ENCODE peak calls at places on chromosomes 12 and 14, in four cellular contexts. Q, E, J and W are unnamed samples.

GRCh38 chr12:108141600-108142145 is 12.6 kb downstream of the WSCD2 start:
- DNase-seq in E (no peak), Q (no peak), J (no peak), W (no peak)

GRCh38 chr12:84463756-84464495 is 448.7 kb downstream of the SLC6A15 start:
- DNase-seq in E (no peak), J (no peak), Q (no peak), W (no peak)

GRCh38 chr14:68791078-68791983 is 1.5 kb downstream of the ZFP36L1 start:
- DNase-seq in E (no peak), Q (peak; percentile 39), J (no peak), W (peak; percentile 39)

GRCh38 chr12:113852695-113853490 is 113.2 kb downstream of the RBM19 start:
- DNase-seq in Q (no peak), E (no peak), J (no peak), W (no peak)

GRCh38 chr12:53004178-53004577 is 2.1 kb upstream of the EIF4B start:
- DNase-seq in J (no peak), Q (peak; percentile 37), E (no peak), W (no peak)

GRCh38 chr12:124359671-124360581 is 65.0 kb downstream of the RFLNA start:
- DNase-seq in J (no peak), E (peak; percentile 87), Q (peak; percentile 72), W (peak; percentile 85)

GRCh38 chr14:20684662-20685456 is 499 bp downstream of the RNASE4 start:
- DNase-seq in Q (peak; percentile 15), J (no peak), E (peak; percentile 69), W (peak; percentile 37)

GRCh38 chr12:79655036-79655435 is 35.7 kb downstream of the PAWR start:
- DNase-seq in J (no peak), E (no peak), Q (no peak), W (no peak)

GRCh38 chr12:54759751-54760150 is 94.6 kb upstream of the MUCL1 start:
- DNase-seq in E (no peak), J (no peak), Q (no peak), W (no peak)

GRCh38 chr14:73686901-73687300 is 27.3 kb downstream of the PNMA1 start:
- DNase-seq in E (no peak), Q (no peak), J (no peak), W (no peak)

GRCh38 chr12:88194868-88195267 is 52.8 kb downstream of the TMTC3 start:
- DNase-seq in Q (no peak), J (no peak), E (no peak), W (no peak)

GRCh38 chr12:14239350-14239934 is 126.0 kb upstream of the ATF7IP start:
- DNase-seq in Q (peak; percentile 52), J (no peak), E (no peak), W (no peak)

GRCh38 chr14:64196668-64197411 is 97.3 kb downstream of the ESR2 start:
- DNase-seq in E (peak; percentile 12), Q (peak; percentile 85), J (no peak), W (peak; percentile 72)

GRCh38 chr14:97120204-97121120 is 323.3 kb downstream of the VRK1 start:
- DNase-seq in J (no peak), Q (no peak), E (no peak), W (no peak)

GRCh38 chr12:113477171-113477841 is 5.6 kb upstream of the LHX5 start:
- DNase-seq in Q (no peak), J (no peak), E (no peak), W (no peak)

GRCh38 chr12:106914796-106915634 is 40.7 kb upstream of the TMEM263 start:
- DNase-seq in J (no peak), Q (no peak), E (no peak), W (no peak)

GRCh38 chr14:81831128-81831815 is 297.6 kb upstream of the SEL1L start:
- DNase-seq in J (no peak), E (peak; percentile 46), Q (peak; percentile 66), W (no peak)

GRCh38 chr14:66206554-66206953 is 279.6 kb upstream of the CCDC196 start:
- DNase-seq in J (no peak), E (no peak), Q (no peak), W (no peak)

GRCh38 chr14:90656986-90657385 is 159.2 kb downstream of the TTC7B start:
- DNase-seq in Q (no peak), E (no peak), J (no peak), W (no peak)

GRCh38 chr12:91926810-91927209 is 218.8 kb downstream of the BTG1 start:
- DNase-seq in Q (no peak), J (no peak), E (no peak), W (no peak)

GRCh38 chr12:11805680-11806079 is 156.2 kb downstream of the ETV6 start:
- DNase-seq in E (no peak), Q (no peak), J (no peak), W (no peak)

GRCh38 chr14:92581206-92581605 is 67.6 kb downstream of the RIN3 start:
- DNase-seq in E (no peak), J (no peak), Q (no peak), W (no peak)

GRCh38 chr14:56126514-56126913 is 8.3 kb downstream of the PELI2 start:
- DNase-seq in J (no peak), Q (no peak), E (no peak), W (no peak)

GRCh38 chr12:42484996-42485395 is 104.5 kb downstream of the PRICKLE1 start:
- DNase-seq in E (no peak), Q (no peak), J (no peak), W (no peak)

GRCh38 chr12:47378907-47379306 is 299.1 kb upstream of the AMIGO2 start:
- DNase-seq in J (no peak), E (no peak), Q (no peak), W (no peak)

GRCh38 chr14:91636604-91637003 is 95.3 kb downstream of the CATSPERB start:
- DNase-seq in J (no peak), E (no peak), Q (no peak), W (no peak)

GRCh38 chr14:77319416-77319815 is 1.3 kb downstream of the POMT2 start:
- DNase-seq in J (no peak), Q (no peak), E (no peak), W (no peak)

GRCh38 chr14:74402264-74403251 is 23.5 kb downstream of the SYNDIG1L start:
- DNase-seq in E (no peak), J (no peak), Q (no peak), W (no peak)

GRCh38 chr14:63578300-63578699 is 35.1 kb upstream of the PPP2R5E start:
- DNase-seq in E (no peak), J (no peak), Q (no peak), W (no peak)

DNA sequence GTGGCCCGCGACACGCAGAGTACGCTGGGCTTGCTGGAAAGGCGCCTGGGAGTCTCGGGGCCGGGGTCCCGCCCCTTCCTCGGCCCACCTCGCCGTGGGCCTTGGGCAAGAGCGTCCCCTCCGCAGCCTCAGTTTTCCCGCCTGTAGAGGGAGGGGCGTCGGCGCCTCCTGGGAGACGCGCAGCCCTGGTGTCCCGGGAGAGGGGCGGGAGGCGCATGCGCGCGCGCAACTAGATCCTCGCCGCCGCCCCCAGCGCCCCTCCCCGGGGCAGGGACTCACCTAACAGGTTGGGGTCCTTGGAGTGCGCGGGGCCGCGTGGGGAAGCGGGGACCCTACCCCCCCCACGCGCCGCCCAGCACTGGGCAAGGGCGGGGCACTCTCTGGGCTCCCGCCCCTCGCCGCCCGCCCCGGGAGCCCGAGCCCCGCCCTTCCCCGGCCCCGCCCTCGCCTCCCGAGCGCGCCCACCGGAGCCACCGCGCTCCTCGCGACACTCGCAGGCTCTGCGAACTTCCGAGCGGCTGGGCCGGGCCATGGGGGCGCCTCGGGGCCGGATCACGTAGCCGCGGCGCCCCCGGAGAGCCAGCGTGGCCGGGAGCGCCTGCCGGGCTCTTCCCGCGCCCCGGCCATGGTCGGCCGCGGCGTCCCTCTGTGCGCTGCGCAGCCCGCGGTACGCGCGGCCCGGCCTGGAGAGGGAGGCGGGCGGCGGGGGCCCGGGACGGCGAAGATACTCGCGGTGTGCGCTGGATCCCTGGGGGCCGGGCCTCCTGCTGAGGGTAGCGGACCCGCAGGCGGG is at the start of gene KIF26A:
- DNase-seq in E (no peak), Q (peak; percentile 27), J (peak; percentile 32), W (peak; percentile 51)
- TF ChIP-seq POLR2A in E (no peak), Q (peak; percentile 54), J (no peak), W (no peak)

DNA sequence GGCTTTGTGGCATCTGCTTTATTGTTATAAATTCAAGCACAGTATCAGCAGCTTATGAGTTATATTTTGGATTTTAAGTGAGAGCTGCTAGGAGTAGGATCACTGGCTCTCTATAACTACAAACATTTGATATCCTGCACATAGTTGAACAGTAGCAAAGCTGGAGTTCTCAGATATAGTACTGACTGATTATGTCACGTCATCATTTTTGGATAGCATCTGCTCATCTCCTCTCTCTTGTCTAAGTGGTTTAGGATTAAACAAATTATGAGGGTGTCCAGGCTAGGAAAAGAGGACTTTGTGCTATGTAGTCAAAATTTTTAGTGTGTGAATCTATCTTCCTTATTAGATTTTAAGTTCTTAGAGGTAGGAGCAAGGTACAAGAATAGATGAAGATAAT is 18.4 kb downstream of the PPP4R4 start:
- DNase-seq in E (no peak), J (no peak), Q (no peak), W (no peak)
- H3K27ac ChIP-seq in E (no peak overlapping the region), J (no peak overlapping the region), Q (no peak overlapping the region), W (no peak overlapping the region)

GRCh38 chr12:117042171-117042809 is 56.9 kb downstream of the TESC start:
- DNase-seq in J (peak; percentile 98), Q (peak; percentile 91), E (no peak), W (no peak)
- TF ChIP-seq POLR2A in J (no peak), Q (no peak), E (no peak), W (no peak)

GRCh38 chr14:78885884-78886283 is 715.7 kb downstream of the NRXN3 start:
- DNase-seq in Q (no peak), E (no peak), J (no peak), W (no peak)
- H3K27ac ChIP-seq in Q (no peak overlapping the region), E (no peak overlapping the region), J (no peak overlapping the region), W (no peak overlapping the region)

GRCh38 chr12:6644257-6644596 is 3.0 kb downstream of the ACRBP start:
- DNase-seq in Q (no peak), E (no peak), J (no peak), W (no peak)

GRCh38 chr12:6643569-6644256 is 3.5 kb downstream of the ACRBP start:
- DNase-seq in Q (no peak), E (no peak), J (no peak), W (no peak)

GRCh38 chr12:6644903-6645302 is 2.3 kb downstream of the ACRBP start:
- DNase-seq in E (peak; percentile 46), Q (no peak), J (no peak), W (no peak)

GRCh38 chr12:6646276-6647082 is 753 bp downstream of the ACRBP start:
- DNase-seq in Q (no peak), J (no peak), E (no peak), W (no peak)

DNA sequence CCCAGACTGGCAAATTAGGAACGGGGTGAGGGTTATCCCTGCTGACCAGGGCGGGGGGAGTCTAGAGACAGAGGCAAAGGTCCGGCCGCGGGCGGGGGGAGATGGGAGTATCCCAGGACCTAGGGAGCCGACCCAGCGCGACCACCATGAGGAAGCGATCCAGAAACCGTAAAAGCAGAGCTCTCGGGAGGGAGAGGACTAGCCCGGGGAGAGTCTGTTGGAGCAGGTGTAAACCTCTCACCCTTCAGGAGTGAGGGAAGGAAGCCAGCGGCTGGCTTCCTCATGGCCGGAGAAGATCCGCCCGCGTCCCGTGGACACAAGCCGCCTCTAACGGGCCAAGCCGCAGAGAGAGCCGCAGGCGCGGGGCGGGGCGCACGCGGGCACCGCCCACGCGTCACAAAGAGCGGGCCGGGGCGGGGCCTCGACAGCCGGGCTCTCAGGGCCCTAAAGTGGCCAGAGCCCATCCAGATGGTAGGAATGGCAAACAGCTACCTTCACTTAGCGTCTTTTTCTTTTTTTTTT is at the start of gene ACRBP:
- DNase-seq in E (peak; percentile 58), J (no peak), Q (peak; percentile 74), W (peak; percentile 80)
- TF ChIP-seq POLR2A in E (no peak), J (no peak), Q (no peak), W (peak; percentile 37)

GRCh38 chr14:34161351-34162169 is 210.7 kb upstream of the EGLN3 start:
- DNase-seq in J (no peak), E (no peak), Q (no peak), W (no peak)
- H3K27ac ChIP-seq in J (no peak overlapping the region), E (no peak overlapping the region), Q (no peak overlapping the region), W (no peak overlapping the region)